ENCODE peak calls at places on chromosomes 6 and 20, in nine cellular contexts. I, C, O, A, W, S, U, P and Z are unnamed samples.

GRCh38 chr6:52595000-52595795 is 18.3 kb upstream of the TRAM2 start:
- DNase-seq in O (peak; percentile 67), U (peak; percentile 95), I (no peak), C (peak; percentile 48), A (peak; percentile 26), P (no peak), S (no peak), W (peak; percentile 61), Z (peak; percentile 54)

GRCh38 chr6:30781697-30782424 is 37.5 kb upstream of the IER3 start:
- DNase-seq in S (peak; percentile 99), O (peak; percentile 94), C (peak; percentile 99), U (peak; percentile 98), W (peak; percentile 98), A (peak; percentile 70), I (peak; percentile 99), P (peak; percentile 100), Z (no peak)

GRCh38 chr6:53168516-53169257 is 20.0 kb upstream of the GCM1 start:
- DNase-seq in W (no peak), U (peak; percentile 56), C (no peak), S (no peak), A (no peak), P (no peak), O (no peak), I (no peak), Z (no peak)

GRCh38 chr6:148548065-148548748 is 198.6 kb upstream of the UST start:
- DNase-seq in A (no peak), P (no peak), S (no peak), I (no peak), W (peak; percentile 53), C (no peak), U (peak; percentile 75), O (no peak), Z (no peak)

GRCh38 chr6:109023348-109023925 is 71.2 kb downstream of the SESN1 start:
- DNase-seq in S (no peak), O (no peak), U (no peak), P (no peak), C (no peak), A (no peak), W (no peak), I (no peak), Z (no peak)

GRCh38 chr20:59810376-59811187 is 122.9 kb downstream of the SYCP2 start:
- DNase-seq in C (peak; percentile 4), P (no peak), W (no peak), O (no peak), A (no peak), U (no peak), I (no peak), S (no peak), Z (no peak)

GRCh38 chr6:27864906-27865883 is 47.0 kb downstream of the OR2B2 start:
- DNase-seq in C (peak; percentile 67), A (peak; percentile 92), I (peak; percentile 98), O (peak; percentile 30), W (peak; percentile 93), P (peak; percentile 62), U (peak; percentile 99), S (peak; percentile 74), Z (no peak)

GRCh38 chr6:57267586-57268293 is 45.6 kb upstream of the RAB23 start:
- DNase-seq in P (peak; percentile 22), O (peak; percentile 54), U (peak; percentile 99), I (peak; percentile 97), A (peak; percentile 7), C (peak; percentile 66), W (peak; percentile 96), S (peak; percentile 70), Z (no peak)

GRCh38 chr6:32967151-32968091 is 973 bp upstream of the BRD2 start:
- DNase-seq in A (no peak), U (peak; percentile 64), P (peak; percentile 52), W (no peak), S (no peak), C (peak; percentile 41), O (no peak), I (no peak), Z (no peak)

GRCh38 chr20:20407891-20408805 is 40.2 kb downstream of the INSM1 start:
- DNase-seq in C (no peak), U (peak; percentile 31), I (peak; percentile 15), P (no peak), W (no peak), A (no peak), S (no peak), O (no peak), Z (no peak)

GRCh38 chr6:3214898-3215297 is 12.6 kb downstream of the TUBB2B start:
- DNase-seq in O (no peak), P (no peak), I (no peak), S (no peak), A (no peak), C (no peak), U (peak; percentile 44), W (no peak), Z (no peak)

GRCh38 chr20:24956001-24956761 is 7.1 kb downstream of the CST7 start:
- DNase-seq in A (no peak), O (no peak), C (no peak), W (no peak), S (peak; percentile 41), U (no peak), I (no peak), P (no peak), Z (no peak)

GRCh38 chr6:126312013-126312665 is 27.8 kb upstream of the CENPW start:
- DNase-seq in P (no peak), U (peak; percentile 20), O (no peak), C (no peak), I (no peak), A (no peak), W (no peak), S (no peak), Z (no peak)

GRCh38 chr20:24781061-24781980 is 167.7 kb upstream of the CST7 start:
- DNase-seq in O (no peak), U (peak; percentile 40), P (no peak), S (peak; percentile 56), I (no peak), A (no peak), W (no peak), C (no peak), Z (no peak)

GRCh38 chr6:4805553-4806307 is 29.5 kb downstream of the CDYL start:
- DNase-seq in W (no peak), P (peak; percentile 54), S (peak; percentile 68), I (no peak), O (peak; percentile 31), C (no peak), U (peak; percentile 36), A (no peak), Z (peak; percentile 42)

GRCh38 chr20:9269280-9269971 is 200.5 kb downstream of the PLCB4 start:
- DNase-seq in O (no peak), P (no peak), I (no peak), S (no peak), U (peak; percentile 49), A (no peak), C (no peak), W (no peak), Z (no peak)

GRCh38 chr6:11358904-11359840 is 126.7 kb upstream of the NEDD9 start:
- DNase-seq in S (no peak), A (no peak), I (no peak), U (no peak), W (no peak), P (no peak), C (no peak), O (no peak), Z (no peak)

GRCh38 chr6:156622185-156622584 is 155.0 kb upstream of the ARID1B start:
- DNase-seq in S (no peak), C (no peak), O (no peak), W (no peak), P (no peak), I (no peak), A (no peak), U (no peak), Z (no peak)

GRCh38 chr6:141110486-141110885 is 1022.2 kb upstream of the GJE1 start:
- DNase-seq in P (no peak), S (no peak), C (no peak), A (no peak), U (peak; percentile 62), O (peak; percentile 52), I (no peak), W (no peak), Z (no peak)

GRCh38 chr6:159831373-159831679 is 31.2 kb downstream of the PNLDC1 start:
- DNase-seq in I (no peak), U (no peak), A (no peak), W (no peak), S (no peak), P (peak; percentile 56), O (no peak), C (no peak), Z (no peak)
- TF ChIP-seq CTCF in I (no peak), U (no peak), A (no peak), W (no peak), S (no peak), P (no peak), O (no peak), C (no peak), Z (no peak)

GRCh38 chr6:34904990-34905613 is 16.0 kb downstream of the ANKS1A start:
- DNase-seq in A (no peak), U (no peak), P (no peak), S (no peak), O (no peak), W (no peak), I (no peak), C (no peak), Z (no peak)
- TF ChIP-seq CTCF in A (no peak), U (no peak), P (no peak), S (no peak), O (no peak), W (no peak), I (no peak), C (no peak), Z (no peak)

GRCh38 chr6:113859349-113860164 is 2.4 kb downstream of the MARCKS start:
- DNase-seq in O (peak; percentile 23), P (peak; percentile 43), C (peak; percentile 18), I (no peak), A (peak; percentile 19), U (peak; percentile 41), W (no peak), S (peak; percentile 74), Z (no peak)

GRCh38 chr6:113860165-113860955 is 3.2 kb downstream of the MARCKS start:
- DNase-seq in S (peak; percentile 75), P (peak; percentile 39), U (peak; percentile 51), A (no peak), W (no peak), C (peak; percentile 65), O (peak; percentile 30), I (no peak), Z (no peak)

GRCh38 chr6:113857565-113858066 is 471 bp downstream of the MARCKS start:
- DNase-seq in I (no peak), C (peak; percentile 32), S (no peak), P (peak; percentile 33), W (no peak), A (peak; percentile 45), U (no peak), O (peak; percentile 29), Z (no peak)

GRCh38 chr6:113858067-113858604 is 991 bp downstream of the MARCKS start:
- DNase-seq in I (no peak), O (peak; percentile 51), U (peak; percentile 42), P (peak; percentile 53), W (no peak), C (peak; percentile 63), A (peak; percentile 55), S (peak; percentile 78), Z (no peak)

GRCh38 chr6:113858605-113859348 is 1.6 kb downstream of the MARCKS start:
- DNase-seq in W (no peak), U (peak; percentile 76), A (peak; percentile 96), P (peak; percentile 94), C (peak; percentile 76), I (no peak), S (peak; percentile 94), O (peak; percentile 73), Z (peak; percentile 65)
- TF ChIP-seq CTCF in W (peak; percentile 69), U (peak; percentile 46), A (peak; percentile 69), P (peak; percentile 85), C (peak; percentile 99), I (peak; percentile 73), S (peak; percentile 64), O (peak; percentile 98), Z (peak; percentile 82)

GRCh38 chr6:107800564-107801164 is 23.4 kb downstream of the SCML4 start:
- DNase-seq in O (no peak), W (no peak), U (no peak), I (no peak), P (no peak), C (no peak), S (no peak), A (no peak), Z (no peak)
- TF ChIP-seq CTCF in O (no peak), W (no peak), U (peak; percentile 38), I (no peak), P (peak; percentile 77), C (no peak), S (no peak), A (peak; percentile 61), Z (no peak)